ENCODE peak calls at places on chromosomes 13 and 19, in six cellular contexts. One of them, this sample, is unnamed.

GRCh38 chr13:57631607-57632275 is at the start of gene PCDH17:
- DNase-seq in mesothelial cell of epicardium: peak; percentile 54
- DNase-seq in AG08396: peak; percentile 22
- DNase-seq in T-helper 17 cell: no peak
- DNase-seq in T-helper 22 cell: no peak
- DNase-seq in tibial nerve: no peak
- DNase-seq in this sample: no peak

GRCh38 chr13:36329355-36329754 is 16.8 kb downstream of the SPART start:
- DNase-seq in mesothelial cell of epicardium: no peak
- DNase-seq in T-helper 17 cell: no peak
- DNase-seq in AG08396: no peak
- DNase-seq in tibial nerve: no peak
- DNase-seq in T-helper 22 cell: no peak
- DNase-seq in this sample: no peak

GRCh38 chr13:27133889-27134288 is 37.7 kb downstream of the USP12 start:
- DNase-seq in T-helper 17 cell: no peak
- DNase-seq in tibial nerve: no peak
- DNase-seq in mesothelial cell of epicardium: no peak
- DNase-seq in T-helper 22 cell: no peak
- DNase-seq in AG08396: no peak
- DNase-seq in this sample: no peak

GRCh38 chr13:113952151-113952982 is 21.5 kb downstream of the C13orf46 start:
- DNase-seq in T-helper 17 cell: no peak
- DNase-seq in T-helper 22 cell: no peak
- DNase-seq in tibial nerve: no peak
- DNase-seq in AG08396: no peak
- DNase-seq in mesothelial cell of epicardium: no peak
- DNase-seq in this sample: no peak

GRCh38 chr13:110294146-110294545 is 12.8 kb downstream of the COL4A1 start:
- DNase-seq in tibial nerve: no peak
- DNase-seq in AG08396: no peak
- DNase-seq in T-helper 17 cell: no peak
- DNase-seq in T-helper 22 cell: no peak
- DNase-seq in mesothelial cell of epicardium: no peak
- DNase-seq in this sample: no peak

GRCh38 chr19:38975861-38976271 is 324 bp upstream of the FBXO17 start:
- DNase-seq in tibial nerve: no peak
- DNase-seq in mesothelial cell of epicardium: no peak
- DNase-seq in AG08396: no peak
- DNase-seq in T-helper 17 cell: no peak
- DNase-seq in T-helper 22 cell: no peak
- DNase-seq in this sample: no peak

GRCh38 chr13:21583496-21583895 is 20.5 kb downstream of the MICU2 start:
- DNase-seq in T-helper 17 cell: no peak
- DNase-seq in T-helper 22 cell: no peak
- DNase-seq in tibial nerve: no peak
- DNase-seq in AG08396: peak; percentile 28
- DNase-seq in mesothelial cell of epicardium: no peak
- DNase-seq in this sample: no peak

GRCh38 chr19:6890421-6890913 is 3.1 kb downstream of the ADGRE1 start:
- DNase-seq in mesothelial cell of epicardium: no peak
- DNase-seq in tibial nerve: no peak
- DNase-seq in AG08396: no peak
- DNase-seq in T-helper 22 cell: no peak
- DNase-seq in T-helper 17 cell: no peak
- DNase-seq in this sample: no peak

GRCh38 chr19:16319466-16319865 is 5.2 kb upstream of the KLF2 start:
- DNase-seq in AG08396: no peak
- DNase-seq in tibial nerve: no peak
- DNase-seq in T-helper 17 cell: peak; percentile 24
- DNase-seq in mesothelial cell of epicardium: no peak
- DNase-seq in T-helper 22 cell: no peak
- DNase-seq in this sample: no peak

GRCh38 chr13:47426126-47426849 is 529.4 kb upstream of the HTR2A start:
- DNase-seq in T-helper 17 cell: no peak
- DNase-seq in mesothelial cell of epicardium: no peak
- DNase-seq in AG08396: peak; percentile 41
- DNase-seq in T-helper 22 cell: no peak
- DNase-seq in tibial nerve: no peak
- DNase-seq in this sample: no peak

GRCh38 chr13:33454844-33455256 is 169.3 kb upstream of the STARD13 start:
- DNase-seq in tibial nerve: no peak
- DNase-seq in AG08396: no peak
- DNase-seq in T-helper 17 cell: no peak
- DNase-seq in mesothelial cell of epicardium: no peak
- DNase-seq in T-helper 22 cell: no peak
- DNase-seq in this sample: no peak